ENCODE peak calls at places on chromosomes 2 and 18, in ten cellular contexts. K is heart right ventricle; T is effector CD4-positive, alpha-beta T cell; B is DMS153; Q is psoas muscle; F is CD4-positive, alpha-beta memory T cell; W is T follicular helper cell; S is ELR; X is sciatic nerve; Y is RWPE1. U is an unnamed sample.

GRCh38 chr2:185337033-185337432 is 401.6 kb upstream of the FSIP2 start:
- DNase-seq in F (no peak), T (no peak), Q (no peak), W (no peak), Y (no peak), X (no peak), B (no peak), K (no peak), S (no peak), U (no peak)

GRCh38 chr2:138475394-138475793 is 26.2 kb upstream of the SPOPL start:
- DNase-seq in W (no peak), X (no peak), Y (no peak), T (no peak), K (no peak), S (no peak), B (no peak), Q (no peak), F (no peak), U (no peak)

GRCh38 chr2:71327916-71328315 is 3.7 kb upstream of the ZNF638 start:
- DNase-seq in W (no peak), X (no peak), T (no peak), Y (no peak), F (no peak), Q (no peak), B (no peak), K (no peak), S (no peak), U (peak)

GRCh38 chr2:148888003-148888501 is 13.0 kb downstream of the KIF5C start:
- DNase-seq in B (peak), W (no peak), Q (no peak), F (no peak), K (no peak), X (no peak), S (no peak), Y (no peak), T (no peak), U (no peak)

GRCh38 chr18:57959278-57959677 is 84.7 kb upstream of the NEDD4L start:
- DNase-seq in S (peak), F (peak), T (no peak), W (no peak), K (no peak), Y (peak), X (no peak), B (peak), Q (no peak), U (peak)

GRCh38 chr2:17482651-17483050 is 35.6 kb downstream of the RAD51AP2 start:
- DNase-seq in W (no peak), S (no peak), Q (no peak), X (no peak), K (no peak), F (no peak), T (no peak), B (no peak), Y (no peak), U (no peak)

GRCh38 chr18:23412351-23412964 is 40.6 kb upstream of the RIOK3 start:
- DNase-seq in X (no peak), S (no peak), B (no peak), Q (no peak), K (no peak), F (no peak), W (no peak), Y (no peak), T (no peak), U (no peak)

GRCh38 chr18:54109131-54109683 is 115.3 kb downstream of the MBD2 start:
- DNase-seq in X (no peak), Q (no peak), T (no peak), B (no peak), S (peak), W (no peak), Y (peak), F (no peak), K (no peak), U (no peak)

GRCh38 chr2:2828774-2829368 is 497.8 kb upstream of the MYT1L start:
- DNase-seq in F (no peak), X (no peak), K (peak), Q (peak), W (no peak), S (no peak), T (no peak), Y (no peak), B (no peak), U (no peak)

GRCh38 chr2:72145658-72146329 is 1.9 kb downstream of the CYP26B1 start:
- DNase-seq in X (peak), Y (no peak), T (no peak), Q (no peak), B (no peak), W (no peak), F (no peak), S (no peak), K (no peak), U (no peak)

GRCh38 chr18:48134609-48135008 is 204.2 kb upstream of the SMAD2 start:
- DNase-seq in S (no peak), T (no peak), Q (no peak), B (no peak), Y (no peak), W (no peak), K (no peak), F (no peak), X (no peak), U (no peak)

GRCh38 chr2:74481961-74482800 is 617 bp downstream of the CCDC142 start:
- DNase-seq in W (peak), F (no peak), Q (no peak), Y (peak), X (no peak), B (no peak), T (peak), S (peak), K (no peak), U (no peak)

GRCh38 chr2:159177957-159178356 is 108.5 kb downstream of the WDSUB1 start:
- DNase-seq in T (no peak), S (no peak), F (no peak), Q (no peak), X (no peak), W (no peak), Y (no peak), K (no peak), B (no peak), U (no peak)

GRCh38 chr2:74513605-74514367 is 464 bp upstream of the TLX2 start:
- DNase-seq in Y (no peak), B (no peak), K (no peak), X (no peak), S (no peak), W (no peak), T (no peak), Q (no peak), F (no peak), U (no peak)

GRCh38 chr2:118046628-118047210 is 32.8 kb upstream of the CCDC93 start:
- DNase-seq in Q (no peak), W (no peak), T (no peak), B (no peak), K (no peak), Y (peak), S (peak), F (peak), X (no peak), U (peak)

GRCh38 chr2:218029366-218030360 is 26.9 kb upstream of the TNS1 start:
- DNase-seq in Y (no peak), Q (no peak), B (no peak), F (no peak), X (no peak), T (no peak), S (no peak), W (no peak), K (no peak), U (no peak)

GRCh38 chr2:128520787-128521186 is 202.1 kb upstream of the HS6ST1 start:
- DNase-seq in X (no peak), Y (no peak), K (no peak), F (no peak), T (no peak), B (no peak), W (no peak), Q (no peak), S (no peak), U (peak)

GRCh38 chr2:56889738-56890137 is 705.9 kb downstream of the CCDC85A start:
- DNase-seq in K (no peak), T (no peak), W (no peak), Q (no peak), S (no peak), Y (no peak), B (no peak), F (no peak), X (no peak), U (no peak)

GRCh38 chr2:63424329-63425078 is 163.8 kb downstream of the WDPCP start:
- DNase-seq in K (no peak), X (no peak), T (no peak), F (peak), Q (no peak), S (peak), B (no peak), W (no peak), Y (peak), U (peak)

U was measured in PC-9.